ENCODE peak calls at places on chromosome 20, in five cellular contexts. N is fibroblast of lung, X is left ventricle myocardium inferior, F is cardiac muscle cell, J is IMR-90. I is an unnamed sample.

GRCh38 chr20:48012401-48012974 is 227.2 kb upstream of the SULF2 start:
- DNase-seq in J (peak; percentile 45), F (no peak), N (peak; percentile 96), X (no peak), I (no peak)

GRCh38 chr20:7879883-7880282 is 60.4 kb downstream of the HAO1 start:
- DNase-seq in F (no peak), X (no peak), N (no peak), J (peak; percentile 43), I (no peak)

GRCh38 chr20:32964575-32964974 is 39.7 kb downstream of the SUN5 start:
- DNase-seq in F (no peak), J (no peak), X (no peak), N (no peak), I (no peak)

GRCh38 chr20:3935295-3935955 is 46.2 kb downstream of the PANK2 start:
- DNase-seq in F (peak; percentile 60), J (no peak), X (peak; percentile 59), N (no peak), I (no peak)

GRCh38 chr20:49433387-49433786 is 49.1 kb downstream of the KCNB1 start:
- DNase-seq in J (no peak), F (no peak), X (no peak), N (no peak), I (no peak)

GRCh38 chr20:33392016-33392415 is 9.3 kb downstream of the CDK5RAP1 start:
- DNase-seq in X (no peak), N (peak; percentile 78), J (peak; percentile 55), F (peak; percentile 42), I (no peak)

GRCh38 chr20:50286609-50287008 is 96.0 kb downstream of the CEBPB start:
- DNase-seq in X (peak; percentile 59), N (peak; percentile 92), F (no peak), J (peak; percentile 88), I (no peak)

GRCh38 chr20:2693286-2693995 is 861 bp downstream of the EBF4 start:
- DNase-seq in J (no peak), F (peak; percentile 56), N (peak; percentile 17), X (peak; percentile 44), I (no peak)

GRCh38 chr20:22402990-22403859 is 181.1 kb downstream of the FOXA2 start:
- DNase-seq in N (peak; percentile 4), F (peak; percentile 7), J (no peak), X (no peak), I (no peak)

GRCh38 chr20:18428490-18429173 is 38.2 kb downstream of the DZANK1 start:
- DNase-seq in N (no peak), F (no peak), X (peak; percentile 17), J (peak; percentile 16), I (no peak)

GRCh38 chr20:5364136-5364821 is 47.5 kb upstream of the PROKR2 start:
- DNase-seq in X (no peak), J (no peak), N (no peak), F (no peak), I (no peak)

GRCh38 chr20:2385496-2385895 is 4.8 kb downstream of the TGM6 start:
- DNase-seq in N (peak; percentile 18), J (no peak), X (no peak), F (no peak), I (no peak)

GRCh38 chr20:38187512-38187911 is 22.4 kb upstream of the TGM2 start:
- DNase-seq in X (no peak), N (no peak), F (peak; percentile 43), J (peak; percentile 43), I (no peak)

GRCh38 chr20:5195655-5196054 is 68.8 kb downstream of the CDS2 start:
- DNase-seq in F (no peak), X (no peak), J (peak; percentile 77), N (peak; percentile 66), I (no peak)

GRCh38 chr20:60214901-60215522 is 256.8 kb downstream of the CDH26 start:
- DNase-seq in F (peak; percentile 17), X (no peak), J (no peak), N (no peak), I (no peak)

GRCh38 chr20:20463933-20464374 is 96.0 kb downstream of the INSM1 start:
- DNase-seq in X (no peak), J (no peak), N (peak; percentile 71), F (no peak), I (peak; percentile 80)

GRCh38 chr20:3209946-3210317 is 634 bp downstream of the ITPA start:
- DNase-seq in J (peak; percentile 18), X (no peak), F (no peak), N (peak; percentile 10), I (no peak)

GRCh38 chr20:49132995-49133451 is 55.1 kb downstream of the STAU1 start:
- DNase-seq in N (peak; percentile 66), F (peak; percentile 72), J (peak; percentile 79), X (no peak), I (peak; percentile 25)

GRCh38 chr20:47817573-47817972 is 32.3 kb upstream of the SULF2 start:
- DNase-seq in N (no peak), J (no peak), F (no peak), X (no peak), I (no peak)

GRCh38 chr20:62363920-62364851 is 2.9 kb downstream of the LAMA5 start:
- DNase-seq in J (no peak), F (no peak), N (peak; percentile 34), X (peak; percentile 51), I (no peak)

GRCh38 chr20:57240850-57241429 is 25.5 kb downstream of the BMP7 start:
- DNase-seq in N (no peak), X (no peak), F (no peak), J (no peak), I (no peak)
- H3K4me1 ChIP-seq in N (no peaks in the 10 kb centered on the region), X (peaks cover 20% of the 10 kb centered on the region), F (peaks cover 26% of the 10 kb centered on the region), J (no peaks in the 10 kb centered on the region), I (no peaks in the 10 kb centered on the region)

GRCh38 chr20:40771308-40771610 is 82.2 kb upstream of the MAFB start:
- DNase-seq in N (no peak), J (no peak), F (no peak), X (no peak), I (no peak)
- H3K27ac ChIP-seq in N (no peak overlapping the region), J (no peak overlapping the region), F (no peak overlapping the region), X (no peak overlapping the region), I (no peak overlapping the region)

DNA sequence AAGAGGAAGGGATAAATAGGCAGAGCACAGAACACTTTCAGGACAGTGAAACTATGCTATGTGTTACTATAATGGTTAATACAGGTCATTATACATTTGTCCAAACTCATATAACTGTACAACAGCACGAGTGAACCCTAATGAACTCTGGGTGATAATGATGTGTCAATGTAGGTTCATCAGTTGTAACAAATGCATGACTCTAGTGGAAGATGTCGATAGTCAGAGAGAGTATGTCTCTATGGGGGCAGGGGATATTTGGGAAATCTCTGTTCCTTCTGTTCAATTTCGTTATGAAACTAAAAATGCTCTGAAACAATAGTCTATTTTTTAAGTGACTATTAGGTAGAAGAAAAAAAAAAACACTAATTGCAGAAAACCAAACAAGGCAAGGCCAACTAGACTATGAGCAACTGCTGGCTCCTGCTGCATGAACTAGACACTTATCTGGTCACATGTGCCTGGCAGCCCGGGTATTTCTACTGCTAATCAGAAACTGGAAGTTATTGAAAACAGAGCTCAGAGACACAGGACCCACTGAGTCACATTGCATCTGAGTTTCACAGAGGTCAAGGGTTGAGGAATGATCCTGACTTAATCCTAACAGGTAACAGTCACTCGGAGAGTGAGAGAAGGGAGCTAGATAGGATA is 97.9 kb downstream of the ISM1 start:
- DNase-seq in J (no peak), F (no peak), X (no peak), N (no peak), I (no peak)
- H3K4me1 ChIP-seq in J (no peaks in the 10 kb centered on the region), F (peaks cover 15% of the 10 kb centered on the region), X (no peaks in the 10 kb centered on the region), N (no peaks in the 10 kb centered on the region), I (peaks cover 2% of the 10 kb centered on the region)

GRCh38 chr20:31717478-31717946 is 5.2 kb downstream of the BCL2L1 start:
- DNase-seq in F (no peak), X (no peak), J (no peak), N (no peak), I (no peak)
- H3K27ac ChIP-seq in F (no peak overlapping the region), X (peak overlapping the region; percentile 99), J (no peak overlapping the region), N (peak overlapping the region; percentile 13), I (no peak overlapping the region)

GRCh38 chr20:44580581-44581268 is 1.7 kb upstream of the PKIG start:
- DNase-seq in X (no peak), F (no peak), N (no peak), J (no peak), I (no peak)
- H3K4me1 ChIP-seq in X (peaks cover 97% of the 10 kb centered on the region), F (peaks cover 24% of the 10 kb centered on the region), N (peaks cover 21% of the 10 kb centered on the region), J (peaks cover 22% of the 10 kb centered on the region), I (peaks cover 5% of the 10 kb centered on the region)

DNA sequence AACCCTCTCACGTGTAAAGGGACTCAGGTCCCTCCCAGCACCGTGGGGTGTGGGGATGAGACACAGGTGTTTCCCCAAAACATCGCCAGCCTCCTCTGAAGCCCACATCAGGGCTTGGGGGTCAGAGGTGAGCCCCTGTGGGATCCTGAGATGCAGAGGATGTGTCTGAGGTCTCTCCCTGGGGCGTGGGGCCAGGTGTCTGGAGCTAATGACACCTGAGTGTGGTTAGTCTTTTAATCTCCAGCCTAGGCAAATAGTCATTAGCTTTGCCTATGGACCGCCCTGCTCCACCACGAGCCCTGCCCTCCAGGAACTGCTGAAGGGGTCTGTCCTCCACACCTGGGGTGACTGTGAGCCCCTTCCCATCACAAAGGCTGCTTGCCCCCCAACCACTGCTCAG is 1.7 kb downstream of the SRMS start:
- DNase-seq in F (no peak), J (no peak), N (no peak), X (no peak), I (no peak)
- H3K27ac ChIP-seq in F (no peak overlapping the region), J (no peak overlapping the region), N (no peak overlapping the region), X (no peak overlapping the region), I (no peak overlapping the region)

GRCh38 chr20:25239387-25240370 is 8.2 kb upstream of the PYGB start:
- DNase-seq in X (no peak), J (no peak), F (no peak), N (no peak), I (no peak)
- H3K4me1 ChIP-seq in X (peaks cover 19% of the 10 kb centered on the region), J (peaks cover 16% of the 10 kb centered on the region), F (peaks cover 5% of the 10 kb centered on the region), N (peaks cover 25% of the 10 kb centered on the region), I (no peaks in the 10 kb centered on the region)